ENCODE peak calls at places on chromosome 19, in five cellular contexts. J is IMR-90, S is spleen, R is A549, A is sigmoid colon. Y is an unnamed sample.

GRCh38 chr19:5691205-5691929 is 1.3 kb downstream of the RPL36 start:
- DNase-seq in R (peak; percentile 48), J (peak; percentile 31), S (peak; percentile 89), A (peak; percentile 89), Y (peak; percentile 74)

GRCh38 chr19:51695088-51695487 is 2.0 kb downstream of the SPACA6 start:
- DNase-seq in S (no peak), A (no peak), R (no peak), J (no peak), Y (no peak)

GRCh38 chr19:15595069-15595468 is 19.9 kb upstream of the CYP4F8 start:
- DNase-seq in A (no peak), R (no peak), S (no peak), J (no peak), Y (no peak)

GRCh38 chr19:33430674-33431277 is 57.3 kb downstream of the CEBPG start:
- DNase-seq in A (peak; percentile 69), R (peak; percentile 80), S (peak; percentile 86), J (peak; percentile 61), Y (peak; percentile 65)

GRCh38 chr19:919157-920050 is 2.3 kb downstream of the KISS1R start:
- DNase-seq in R (no peak), A (no peak), J (no peak), S (peak; percentile 87), Y (no peak)

GRCh38 chr19:21604941-21605548 is 99.6 kb downstream of the ZNF429 start:
- DNase-seq in A (no peak), R (no peak), S (no peak), J (no peak), Y (peak; percentile 34)

GRCh38 chr19:29285878-29286277 is 72.9 kb upstream of the UQCRFS1 start:
- DNase-seq in J (no peak), A (no peak), S (no peak), R (peak; percentile 32), Y (no peak)

GRCh38 chr19:47229674-47230121 is 1.3 kb downstream of the BBC3 start:
- DNase-seq in R (peak; percentile 53), S (no peak), A (no peak), J (peak; percentile 37), Y (no peak)

GRCh38 chr19:15213715-15214381 is 13.1 kb upstream of the NOTCH3 start:
- DNase-seq in R (no peak), A (no peak), S (no peak), J (no peak), Y (peak; percentile 53)

GRCh38 chr19:55641376-55642152 is 762 bp downstream of the ZNF580 start:
- DNase-seq in S (no peak), J (peak; percentile 18), A (peak; percentile 75), R (peak; percentile 63), Y (no peak)

GRCh38 chr19:18306903-18307681 is 15.8 kb downstream of the LSM4 start:
- DNase-seq in J (no peak), S (peak; percentile 82), A (no peak), R (no peak), Y (no peak)

GRCh38 chr19:15897026-15897737 is 692 bp downstream of the CYP4F2 start:
- DNase-seq in R (no peak), J (no peak), S (no peak), A (no peak), Y (no peak)

GRCh38 chr19:12834418-12834943 is at the start of gene RTBDN:
- DNase-seq in R (no peak), A (no peak), J (no peak), S (no peak), Y (no peak)

DNA sequence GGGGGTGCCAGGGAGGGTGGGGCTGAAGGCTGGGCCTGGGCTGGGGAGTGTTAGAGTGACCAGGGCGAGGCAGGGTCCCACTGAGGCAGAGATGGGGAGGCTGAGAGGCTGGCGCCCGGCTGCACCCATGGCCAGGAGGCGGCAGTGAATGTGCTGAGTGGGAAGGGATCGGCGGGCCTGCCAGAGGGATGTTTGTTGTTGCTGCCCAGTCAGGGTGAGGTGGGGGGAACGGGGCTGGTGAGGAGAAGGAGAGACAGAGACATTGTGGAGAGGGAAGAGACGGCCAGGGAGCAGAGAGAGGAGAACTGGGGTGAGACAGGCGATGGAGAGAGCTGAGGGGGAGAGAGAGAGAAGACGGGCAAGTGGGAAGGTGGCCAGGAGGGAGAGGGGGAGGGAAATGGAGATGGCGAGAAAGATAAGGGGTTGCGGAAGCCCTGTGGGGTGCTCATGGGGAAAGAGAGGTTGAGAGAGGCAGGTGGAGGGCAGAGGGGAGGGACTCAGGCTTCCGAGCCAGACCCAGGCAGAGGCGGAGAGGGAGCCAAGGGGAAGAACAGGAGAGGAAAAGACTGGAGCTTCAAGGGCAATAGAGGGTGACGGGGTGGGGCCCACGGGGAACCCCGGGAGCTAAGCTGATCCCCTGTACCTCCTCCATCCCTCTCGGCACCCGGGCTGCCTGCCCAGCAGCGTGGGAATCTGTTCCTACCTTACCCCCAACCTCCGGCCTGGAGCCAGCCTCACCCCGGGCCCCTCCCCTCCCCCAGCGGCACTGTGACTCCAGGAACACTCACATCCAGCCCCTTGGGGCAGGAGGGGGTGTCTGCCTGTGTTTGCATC is 690 bp upstream of the B3GNT8 start:
- DNase-seq in A (no peak), R (no peak), J (no peak), S (no peak), Y (peak; percentile 37)
- H3K27ac ChIP-seq in A (peak overlapping the region; percentile 89), R (no peak overlapping the region), J (peak overlapping the region; percentile 3), S (peak overlapping the region; percentile 77), Y (peak overlapping the region; percentile 78)

GRCh38 chr19:42109896-42110295 is 22.4 kb downstream of the POU2F2 start:
- DNase-seq in R (no peak), J (no peak), S (no peak), A (no peak), Y (no peak)

GRCh38 chr19:42113641-42114348 is 18.5 kb downstream of the POU2F2 start:
- DNase-seq in R (peak; percentile 88), J (peak; percentile 99), S (peak; percentile 89), A (no peak), Y (no peak)

GRCh38 chr19:42110658-42111057 is 21.6 kb downstream of the POU2F2 start:
- DNase-seq in R (no peak), J (no peak), S (no peak), A (no peak), Y (no peak)

GRCh38 chr19:42111811-42112210 is 20.4 kb downstream of the POU2F2 start:
- DNase-seq in J (peak; percentile 52), S (no peak), A (no peak), R (no peak), Y (no peak)

GRCh38 chr19:42111384-42111783 is 20.9 kb downstream of the POU2F2 start:
- DNase-seq in S (no peak), J (peak; percentile 75), R (no peak), A (no peak), Y (no peak)
- H3K4me3 ChIP-seq in S (no peak overlapping the region), J (no peak overlapping the region), R (no peak overlapping the region), A (no peak overlapping the region), Y (no peak overlapping the region)

GRCh38 chr19:2906631-2907195 is 6.0 kb downstream of the ZNF57 start:
- DNase-seq in J (no peak), A (no peak), S (no peak), R (no peak), Y (no peak)

GRCh38 chr19:2917275-2918184 is 16.8 kb downstream of the ZNF57 start:
- DNase-seq in A (peak; percentile 1), S (no peak), R (no peak), J (no peak), Y (no peak)

DNA sequence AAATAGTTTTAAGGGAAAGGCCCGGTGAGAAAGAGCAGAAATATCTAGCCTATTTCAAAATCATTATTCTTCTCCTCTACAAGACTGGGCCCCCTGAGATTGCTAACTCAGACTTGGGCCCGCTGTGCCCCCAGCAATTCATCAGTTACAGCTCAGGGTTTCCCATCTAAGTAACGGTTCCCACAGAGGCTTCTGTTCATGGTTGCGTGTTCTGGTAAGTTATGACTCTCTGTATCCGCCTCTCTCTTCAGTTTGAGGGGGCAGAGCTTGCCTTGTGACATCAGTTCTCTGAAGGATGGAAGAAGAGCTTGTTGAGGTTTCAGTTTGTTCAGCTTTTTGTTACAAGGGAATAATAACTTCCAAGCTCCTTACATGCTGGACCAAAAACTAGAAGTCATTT is 11.6 kb downstream of the ZNF57 start:
- DNase-seq in A (no peak), R (no peak), J (no peak), S (no peak), Y (no peak)
- TF ChIP-seq POLR2A in A (no peak), R (no peak), J (no peak), S (no peak), Y (no peak)

GRCh38 chr19:2288010-2288742 is 6.2 kb upstream of the PEAK3 start:
- DNase-seq in A (no peak), R (no peak), S (peak; percentile 84), J (no peak), Y (no peak)

GRCh38 chr19:2288743-2289713 is 7.1 kb upstream of the PEAK3 start:
- DNase-seq in S (no peak), A (no peak), R (no peak), J (no peak), Y (no peak)

GRCh38 chr19:2290441-2291184 is 8.6 kb upstream of the PEAK3 start:
- DNase-seq in R (no peak), S (peak; percentile 90), A (no peak), J (no peak), Y (peak; percentile 23)

GRCh38 chr19:2291185-2291751 is 9.3 kb upstream of the PEAK3 start:
- DNase-seq in A (no peak), R (no peak), J (no peak), S (peak; percentile 85), Y (no peak)

GRCh38 chr19:2289714-2290435 is 7.9 kb upstream of the PEAK3 start:
- DNase-seq in R (no peak), A (no peak), J (no peak), S (peak; percentile 94), Y (no peak)
- H3K27ac ChIP-seq in R (peak overlapping the region; percentile 47), A (no peak overlapping the region), J (no peak overlapping the region), S (peak overlapping the region; percentile 92), Y (peak overlapping the region; percentile 50)